ENCODE peak calls at places on chromosomes 5 and 9, in nine cellular contexts. One of them, this sample, is unnamed.

GRCh38 chr9:97419315-97419867 is 7.5 kb downstream of the TDRD7 start:
- DNase-seq in coronary artery: no peak
- DNase-seq in CD8-positive, alpha-beta T cell: no peak
- DNase-seq in upper lobe of right lung: no peak
- DNase-seq in fibroblast of mammary gland: peak
- DNase-seq in GM12865: no peak
- DNase-seq in brain microvascular endothelial cell: peak
- DNase-seq in endothelial cell of umbilical vein: peak
- DNase-seq in astrocyte: peak
- DNase-seq in this sample: peak

GRCh38 chr5:139470821-139471300 is at the start of gene SMIM33:
- DNase-seq in coronary artery: no peak
- DNase-seq in CD8-positive, alpha-beta T cell: no peak
- DNase-seq in upper lobe of right lung: no peak
- DNase-seq in fibroblast of mammary gland: no peak
- DNase-seq in GM12865: no peak
- DNase-seq in brain microvascular endothelial cell: no peak
- DNase-seq in endothelial cell of umbilical vein: no peak
- DNase-seq in astrocyte: no peak
- DNase-seq in this sample: no peak

GRCh38 chr5:149133795-149134777 is 7.2 kb upstream of the ABLIM3 start:
- DNase-seq in coronary artery: no peak
- DNase-seq in CD8-positive, alpha-beta T cell: no peak
- DNase-seq in upper lobe of right lung: no peak
- DNase-seq in fibroblast of mammary gland: peak
- DNase-seq in GM12865: no peak
- DNase-seq in brain microvascular endothelial cell: peak
- DNase-seq in endothelial cell of umbilical vein: peak
- DNase-seq in astrocyte: peak
- DNase-seq in this sample: peak

GRCh38 chr5:39533749-39534148 is 109.0 kb upstream of the DAB2 start:
- DNase-seq in coronary artery: no peak
- DNase-seq in CD8-positive, alpha-beta T cell: no peak
- DNase-seq in upper lobe of right lung: no peak
- DNase-seq in fibroblast of mammary gland: no peak
- DNase-seq in GM12865: no peak
- DNase-seq in brain microvascular endothelial cell: no peak
- DNase-seq in endothelial cell of umbilical vein: peak
- DNase-seq in astrocyte: no peak
- DNase-seq in this sample: no peak

GRCh38 chr9:6218099-6218502 is 2.5 kb downstream of the IL33 start:
- DNase-seq in coronary artery: no peak
- DNase-seq in CD8-positive, alpha-beta T cell: no peak
- DNase-seq in upper lobe of right lung: no peak
- DNase-seq in fibroblast of mammary gland: peak
- DNase-seq in GM12865: no peak
- DNase-seq in brain microvascular endothelial cell: no peak
- DNase-seq in endothelial cell of umbilical vein: peak
- DNase-seq in astrocyte: peak
- DNase-seq in this sample: peak

GRCh38 chr9:78133751-78134150 is 102.1 kb upstream of the CEP78 start:
- DNase-seq in coronary artery: no peak
- DNase-seq in CD8-positive, alpha-beta T cell: no peak
- DNase-seq in upper lobe of right lung: no peak
- DNase-seq in fibroblast of mammary gland: no peak
- DNase-seq in GM12865: peak
- DNase-seq in brain microvascular endothelial cell: no peak
- DNase-seq in endothelial cell of umbilical vein: no peak
- DNase-seq in astrocyte: no peak
- DNase-seq in this sample: peak

GRCh38 chr9:79858509-79858908 is 286.7 kb downstream of the TLE4 start:
- DNase-seq in coronary artery: no peak
- DNase-seq in CD8-positive, alpha-beta T cell: no peak
- DNase-seq in upper lobe of right lung: no peak
- DNase-seq in fibroblast of mammary gland: peak
- DNase-seq in GM12865: no peak
- DNase-seq in brain microvascular endothelial cell: peak
- DNase-seq in endothelial cell of umbilical vein: peak
- DNase-seq in astrocyte: no peak
- DNase-seq in this sample: peak

GRCh38 chr9:100324594-100325200 is 28.0 kb downstream of the TEX10 start:
- DNase-seq in coronary artery: no peak
- DNase-seq in CD8-positive, alpha-beta T cell: no peak
- DNase-seq in upper lobe of right lung: no peak
- DNase-seq in fibroblast of mammary gland: peak
- DNase-seq in GM12865: peak
- DNase-seq in brain microvascular endothelial cell: no peak
- DNase-seq in endothelial cell of umbilical vein: peak
- DNase-seq in astrocyte: peak
- DNase-seq in this sample: peak

DNA sequence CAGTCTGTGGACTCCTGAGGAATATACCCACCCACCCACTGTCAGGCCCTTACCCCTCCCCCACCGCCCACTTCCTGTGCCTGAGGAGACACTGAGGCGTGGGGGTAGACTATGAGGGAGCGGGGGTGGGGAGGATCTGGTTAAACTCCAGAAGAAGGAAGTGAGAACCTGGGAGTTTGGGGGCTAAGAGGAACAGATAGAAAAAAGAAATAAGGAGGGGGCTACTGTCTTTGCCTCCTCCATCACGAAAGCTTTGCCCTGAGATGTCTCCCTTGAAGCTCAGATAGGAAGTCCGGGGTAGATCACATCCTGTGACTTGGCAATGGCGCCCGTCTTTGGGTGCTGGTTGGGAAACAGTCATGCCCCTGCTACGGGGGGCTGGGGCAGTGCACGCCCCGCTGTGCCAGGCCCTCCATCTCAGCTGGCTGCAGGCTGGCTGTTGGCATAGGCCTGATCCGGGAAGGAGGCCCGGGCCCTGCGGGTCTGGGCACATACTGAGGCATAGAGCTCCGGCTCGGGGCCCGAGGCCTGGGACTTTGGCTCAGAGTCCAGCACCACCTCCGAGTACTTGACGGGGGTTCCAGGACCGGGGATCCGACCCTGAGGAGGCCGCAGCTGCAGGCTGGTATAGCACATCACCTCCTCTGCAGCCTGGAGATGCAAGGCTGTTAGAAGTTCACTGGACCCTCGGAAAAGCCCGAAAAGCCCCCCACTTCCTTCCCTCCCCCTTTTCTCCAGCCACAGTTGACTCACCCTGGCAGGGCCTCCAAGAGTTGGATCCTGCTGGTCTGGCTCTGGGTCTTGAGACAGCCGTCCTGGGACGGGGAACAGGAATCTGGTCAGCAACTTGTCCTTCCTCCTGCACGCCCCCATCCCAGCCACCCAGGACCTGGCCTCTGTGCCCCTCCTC is 1.0 kb downstream of the SIT1 start:
- DNase-seq in coronary artery: no peak
- DNase-seq in CD8-positive, alpha-beta T cell: peak
- DNase-seq in upper lobe of right lung: no peak
- DNase-seq in fibroblast of mammary gland: peak
- DNase-seq in GM12865: peak
- DNase-seq in brain microvascular endothelial cell: no peak
- DNase-seq in endothelial cell of umbilical vein: no peak
- DNase-seq in astrocyte: peak
- DNase-seq in this sample: no peak
- H3K4me3 ChIP-seq in coronary artery: peak
- H3K4me3 ChIP-seq in CD8-positive, alpha-beta T cell: peak
- H3K4me3 ChIP-seq in upper lobe of right lung: peak
- H3K4me3 ChIP-seq in fibroblast of mammary gland: no peak
- H3K4me3 ChIP-seq in GM12865: peak
- H3K4me3 ChIP-seq in brain microvascular endothelial cell: no peak
- H3K4me3 ChIP-seq in endothelial cell of umbilical vein: no peak
- H3K4me3 ChIP-seq in astrocyte: no peak
- H3K4me3 ChIP-seq in this sample: no peak

DNA sequence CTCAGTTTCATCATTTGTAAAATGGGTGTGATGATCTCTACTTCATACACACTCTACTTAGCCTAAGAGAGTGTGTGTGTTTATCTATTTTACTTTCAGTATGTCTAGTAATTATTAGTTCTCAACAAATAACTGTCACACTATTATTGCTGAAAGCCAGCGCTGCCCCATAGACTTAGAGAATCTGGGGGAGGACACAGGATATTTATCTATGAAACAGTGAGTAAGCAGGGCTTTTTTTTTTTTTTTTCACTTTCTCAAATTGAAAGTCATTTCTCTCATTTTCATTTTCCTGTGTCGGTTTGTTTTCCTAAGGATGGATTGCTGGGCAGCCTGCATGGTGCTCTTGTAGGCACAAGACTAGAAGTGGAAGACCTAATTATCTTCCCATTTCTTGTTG is 248.4 kb upstream of the RPS23 start:
- DNase-seq in coronary artery: no peak
- DNase-seq in CD8-positive, alpha-beta T cell: no peak
- DNase-seq in upper lobe of right lung: no peak
- DNase-seq in fibroblast of mammary gland: no peak
- DNase-seq in GM12865: peak
- DNase-seq in brain microvascular endothelial cell: no peak
- DNase-seq in endothelial cell of umbilical vein: no peak
- DNase-seq in astrocyte: no peak
- DNase-seq in this sample: no peak
- H3K4me3 ChIP-seq in coronary artery: no peak
- H3K4me3 ChIP-seq in CD8-positive, alpha-beta T cell: no peak
- H3K4me3 ChIP-seq in upper lobe of right lung: no peak
- H3K4me3 ChIP-seq in fibroblast of mammary gland: no peak
- H3K4me3 ChIP-seq in GM12865: no peak
- H3K4me3 ChIP-seq in brain microvascular endothelial cell: no peak
- H3K4me3 ChIP-seq in endothelial cell of umbilical vein: no peak
- H3K4me3 ChIP-seq in astrocyte: no peak
- H3K4me3 ChIP-seq in this sample: no peak

GRCh38 chr9:137226338-137227056 is 805 bp upstream of the RNF224 start:
- DNase-seq in coronary artery: no peak
- DNase-seq in CD8-positive, alpha-beta T cell: no peak
- DNase-seq in upper lobe of right lung: no peak
- DNase-seq in fibroblast of mammary gland: no peak
- DNase-seq in GM12865: no peak
- DNase-seq in brain microvascular endothelial cell: no peak
- DNase-seq in endothelial cell of umbilical vein: no peak
- DNase-seq in astrocyte: no peak
- DNase-seq in this sample: peak

GRCh38 chr9:137225701-137226331 is 842 bp downstream of the CYSRT1 start:
- DNase-seq in coronary artery: no peak
- DNase-seq in CD8-positive, alpha-beta T cell: no peak
- DNase-seq in upper lobe of right lung: no peak
- DNase-seq in fibroblast of mammary gland: no peak
- DNase-seq in GM12865: no peak
- DNase-seq in brain microvascular endothelial cell: no peak
- DNase-seq in endothelial cell of umbilical vein: no peak
- DNase-seq in astrocyte: no peak
- DNase-seq in this sample: peak

GRCh38 chr9:137228515-137228967 is 1.2 kb downstream of the RNF224 start:
- DNase-seq in coronary artery: no peak
- DNase-seq in CD8-positive, alpha-beta T cell: no peak
- DNase-seq in upper lobe of right lung: no peak
- DNase-seq in fibroblast of mammary gland: no peak
- DNase-seq in GM12865: no peak
- DNase-seq in brain microvascular endothelial cell: no peak
- DNase-seq in endothelial cell of umbilical vein: no peak
- DNase-seq in astrocyte: no peak
- DNase-seq in this sample: no peak

GRCh38 chr9:137227853-137228514 is 682 bp downstream of the RNF224 start:
- DNase-seq in coronary artery: no peak
- DNase-seq in CD8-positive, alpha-beta T cell: no peak
- DNase-seq in upper lobe of right lung: no peak
- DNase-seq in fibroblast of mammary gland: no peak
- DNase-seq in GM12865: no peak
- DNase-seq in brain microvascular endothelial cell: no peak
- DNase-seq in endothelial cell of umbilical vein: no peak
- DNase-seq in astrocyte: no peak
- DNase-seq in this sample: no peak

DNA sequence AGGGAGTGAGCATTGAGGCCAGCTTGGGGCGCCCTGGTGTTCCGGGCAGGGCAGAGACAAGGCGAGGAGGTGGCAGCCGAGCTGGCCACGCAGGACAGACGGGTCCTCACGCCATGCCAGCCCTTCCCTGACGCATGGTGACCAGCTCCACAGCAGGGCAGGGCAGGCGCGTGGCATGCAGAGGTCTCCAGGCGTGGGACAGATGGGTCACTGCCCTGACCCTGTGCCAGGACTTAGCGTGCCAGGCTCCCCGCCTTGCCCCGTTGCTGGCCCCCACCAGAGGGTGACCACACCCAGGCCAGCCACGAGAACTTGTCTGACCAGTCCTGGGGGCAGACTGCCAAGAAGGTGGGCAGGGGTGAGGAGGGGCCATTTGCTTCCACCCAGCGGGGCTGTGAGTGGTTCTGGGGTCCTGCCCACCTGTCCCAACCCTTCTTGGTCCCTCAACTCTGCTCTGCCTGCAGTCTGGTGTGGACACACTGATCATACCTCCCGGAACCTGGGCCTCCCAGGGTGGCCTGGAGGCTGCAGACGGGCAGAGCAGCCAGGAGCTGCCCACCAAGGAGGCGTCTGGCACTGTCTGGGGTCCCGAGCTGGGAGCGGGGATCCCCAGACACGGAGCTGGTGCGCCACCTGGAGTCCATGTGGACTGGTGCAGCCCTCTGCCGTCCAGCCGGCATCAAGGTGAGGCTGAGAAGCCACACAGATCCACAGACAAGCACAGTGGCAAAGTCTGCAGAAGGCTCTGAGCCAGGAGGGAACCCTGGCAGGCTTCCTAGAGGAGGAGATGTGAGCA is at the start of gene RNF224:
- DNase-seq in coronary artery: no peak
- DNase-seq in CD8-positive, alpha-beta T cell: peak
- DNase-seq in upper lobe of right lung: peak
- DNase-seq in fibroblast of mammary gland: peak
- DNase-seq in GM12865: peak
- DNase-seq in brain microvascular endothelial cell: peak
- DNase-seq in endothelial cell of umbilical vein: peak
- DNase-seq in astrocyte: peak
- DNase-seq in this sample: peak
- H3K4me3 ChIP-seq in coronary artery: no peak
- H3K4me3 ChIP-seq in CD8-positive, alpha-beta T cell: no peak
- H3K4me3 ChIP-seq in upper lobe of right lung: no peak
- H3K4me3 ChIP-seq in fibroblast of mammary gland: no peak
- H3K4me3 ChIP-seq in GM12865: no peak
- H3K4me3 ChIP-seq in brain microvascular endothelial cell: no peak
- H3K4me3 ChIP-seq in endothelial cell of umbilical vein: no peak
- H3K4me3 ChIP-seq in astrocyte: no peak
- H3K4me3 ChIP-seq in this sample: peak

GRCh38 chr5:115961413-115962238 is 649 bp upstream of the LVRN start:
- DNase-seq in coronary artery: no peak
- DNase-seq in CD8-positive, alpha-beta T cell: no peak
- DNase-seq in upper lobe of right lung: no peak
- DNase-seq in fibroblast of mammary gland: no peak
- DNase-seq in GM12865: no peak
- DNase-seq in brain microvascular endothelial cell: no peak
- DNase-seq in endothelial cell of umbilical vein: peak
- DNase-seq in astrocyte: no peak
- DNase-seq in this sample: peak

GRCh38 chr5:115963566-115963965 is 1.3 kb downstream of the LVRN start:
- DNase-seq in coronary artery: no peak
- DNase-seq in CD8-positive, alpha-beta T cell: no peak
- DNase-seq in upper lobe of right lung: no peak
- DNase-seq in fibroblast of mammary gland: no peak
- DNase-seq in GM12865: no peak
- DNase-seq in brain microvascular endothelial cell: no peak
- DNase-seq in endothelial cell of umbilical vein: no peak
- DNase-seq in astrocyte: no peak
- DNase-seq in this sample: no peak

GRCh38 chr5:115962239-115962564 is at the start of gene LVRN:
- DNase-seq in coronary artery: no peak
- DNase-seq in CD8-positive, alpha-beta T cell: no peak
- DNase-seq in upper lobe of right lung: no peak
- DNase-seq in fibroblast of mammary gland: no peak
- DNase-seq in GM12865: no peak
- DNase-seq in brain microvascular endothelial cell: no peak
- DNase-seq in endothelial cell of umbilical vein: no peak
- DNase-seq in astrocyte: no peak
- DNase-seq in this sample: no peak

GRCh38 chr5:115956957-115957356 is 5.3 kb upstream of the LVRN start:
- DNase-seq in coronary artery: no peak
- DNase-seq in CD8-positive, alpha-beta T cell: no peak
- DNase-seq in upper lobe of right lung: no peak
- DNase-seq in fibroblast of mammary gland: no peak
- DNase-seq in GM12865: no peak
- DNase-seq in brain microvascular endothelial cell: no peak
- DNase-seq in endothelial cell of umbilical vein: no peak
- DNase-seq in astrocyte: no peak
- DNase-seq in this sample: no peak

DNA sequence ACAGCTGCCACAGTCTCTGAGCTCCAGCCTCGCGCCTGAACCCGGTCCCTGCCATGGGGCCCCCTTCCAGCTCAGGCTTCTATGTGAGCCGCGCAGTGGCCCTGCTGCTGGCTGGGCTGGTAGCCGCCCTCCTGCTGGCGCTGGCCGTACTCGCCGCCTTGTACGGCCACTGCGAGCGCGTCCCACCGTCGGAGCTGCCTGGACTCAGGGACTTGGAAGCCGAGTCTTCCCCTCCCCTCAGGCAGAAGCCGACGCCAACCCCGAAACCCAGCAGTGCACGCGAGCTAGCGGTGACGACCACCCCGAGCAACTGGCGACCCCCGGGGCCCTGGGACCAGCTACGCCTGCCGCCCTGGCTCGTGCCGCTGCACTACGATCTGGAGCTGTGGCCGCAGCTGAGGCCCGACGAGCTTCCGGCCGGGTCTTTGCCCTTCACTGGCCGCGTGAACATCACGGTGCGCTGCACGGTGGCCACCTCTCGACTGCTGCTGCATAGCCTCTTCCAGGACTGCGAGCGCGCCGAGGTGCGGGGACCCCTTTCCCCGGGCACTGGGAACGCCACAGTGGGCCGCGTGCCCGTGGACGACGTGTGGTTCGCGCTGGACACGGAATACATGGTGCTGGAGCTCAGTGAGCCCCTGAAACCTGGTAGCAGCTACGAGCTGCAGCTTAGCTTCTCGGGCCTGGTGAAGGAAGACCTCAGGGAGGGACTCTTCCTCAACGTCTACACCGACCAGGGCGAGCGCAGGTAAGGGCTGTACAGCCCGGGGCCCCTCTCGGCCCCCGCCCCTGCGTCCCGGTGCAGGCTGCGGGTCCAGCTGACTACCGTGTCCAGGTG is 509 bp downstream of the LVRN start:
- DNase-seq in coronary artery: no peak
- DNase-seq in CD8-positive, alpha-beta T cell: no peak
- DNase-seq in upper lobe of right lung: peak
- DNase-seq in fibroblast of mammary gland: no peak
- DNase-seq in GM12865: peak
- DNase-seq in brain microvascular endothelial cell: no peak
- DNase-seq in endothelial cell of umbilical vein: peak
- DNase-seq in astrocyte: peak
- DNase-seq in this sample: no peak
- H3K4me3 ChIP-seq in coronary artery: peak
- H3K4me3 ChIP-seq in CD8-positive, alpha-beta T cell: no peak
- H3K4me3 ChIP-seq in upper lobe of right lung: peak
- H3K4me3 ChIP-seq in fibroblast of mammary gland: peak
- H3K4me3 ChIP-seq in GM12865: peak
- H3K4me3 ChIP-seq in brain microvascular endothelial cell: peak
- H3K4me3 ChIP-seq in endothelial cell of umbilical vein: peak
- H3K4me3 ChIP-seq in astrocyte: peak
- H3K4me3 ChIP-seq in this sample: peak